ENCODE peak calls at places on chromosomes 4 and X, in four cellular contexts. H is tibial nerve, A is stomach, W is suprapubic skin. N is an unnamed sample.

GRCh38 chrX:121579016-121579760 is 531.8 kb downstream of the GLUD2 start:
- DNase-seq in H (no peak), W (no peak), A (no peak), N (no peak)

GRCh38 chr4:22850630-22851029 is 157.9 kb downstream of the GBA3 start:
- DNase-seq in H (no peak), W (no peak), A (no peak), N (no peak)

GRCh38 chrX:103831803-103832544 is at the start of gene RAB9B:
- DNase-seq in A (peak; percentile 31), W (peak; percentile 66), H (peak; percentile 36), N (peak; percentile 47)

GRCh38 chrX:15737188-15737956 is 698 bp upstream of the CA5B start:
- DNase-seq in H (no peak), A (no peak), W (no peak), N (no peak)

GRCh38 chr4:4470208-4470607 is 71.6 kb downstream of the STX18 start:
- DNase-seq in A (no peak), W (no peak), H (no peak), N (no peak)

GRCh38 chrX:45903781-45904201 is 641.4 kb downstream of the ZNF674 start:
- DNase-seq in A (no peak), W (no peak), H (no peak), N (no peak)

GRCh38 chr4:125283702-125284279 is 31.0 kb upstream of the FAT4 start:
- DNase-seq in H (no peak), A (no peak), W (no peak), N (no peak)

GRCh38 chr4:187209921-187210613 is 486.4 kb upstream of the FAT1 start:
- DNase-seq in W (no peak), A (no peak), H (no peak), N (no peak)

GRCh38 chrX:132842839-132843238 is 115.6 kb downstream of the HS6ST2 start:
- DNase-seq in W (no peak), A (no peak), H (no peak), N (no peak)

GRCh38 chrX:109596015-109596414 is 29.0 kb downstream of the KCNE5 start:
- DNase-seq in A (no peak), H (no peak), W (no peak), N (no peak)

GRCh38 chr4:123393696-123394095 is 2.9 kb upstream of the SPRY1 start:
- DNase-seq in H (no peak), W (no peak), A (no peak), N (no peak)

GRCh38 chr4:120819816-120820437 is 102.6 kb downstream of the PRDM5 start:
- DNase-seq in W (no peak), H (no peak), A (no peak), N (no peak)

GRCh38 chr4:13983189-13983790 is 355.8 kb upstream of the BOD1L1 start:
- DNase-seq in A (no peak), W (no peak), H (no peak), N (no peak)

DNA sequence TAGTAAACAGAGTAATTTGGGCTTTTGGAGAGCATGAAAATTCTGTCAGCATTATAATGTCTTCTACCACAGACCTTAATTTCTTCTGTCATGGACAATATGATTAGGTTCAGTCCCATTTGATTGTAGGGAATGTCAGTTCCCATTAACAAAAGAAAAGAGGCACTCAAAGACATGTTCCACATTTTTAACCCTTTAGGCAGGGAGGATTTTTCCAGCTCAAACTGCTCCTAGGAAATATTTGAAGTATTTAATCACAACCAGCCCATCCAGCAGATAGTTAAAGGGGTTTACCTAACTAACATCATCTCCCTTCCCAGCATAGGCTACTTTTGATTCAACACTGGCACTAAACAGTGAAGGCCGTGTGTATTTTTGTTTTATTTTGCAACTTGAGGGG is 256.1 kb downstream of the DHX15 start:
- DNase-seq in A (no peak), W (no peak), H (no peak), N (no peak)
- TF ChIP-seq POLR2A in A (no peak), W (no peak), H (no peak), N (no peak)

GRCh38 chrX:112731793-112732192 is 52.1 kb upstream of the LHFPL1 start:
- DNase-seq in H (no peak), A (no peak), W (no peak), N (no peak)
- TF ChIP-seq CTCF in H (no peak), A (no peak), W (no peak), N (peak; percentile 32)

DNA sequence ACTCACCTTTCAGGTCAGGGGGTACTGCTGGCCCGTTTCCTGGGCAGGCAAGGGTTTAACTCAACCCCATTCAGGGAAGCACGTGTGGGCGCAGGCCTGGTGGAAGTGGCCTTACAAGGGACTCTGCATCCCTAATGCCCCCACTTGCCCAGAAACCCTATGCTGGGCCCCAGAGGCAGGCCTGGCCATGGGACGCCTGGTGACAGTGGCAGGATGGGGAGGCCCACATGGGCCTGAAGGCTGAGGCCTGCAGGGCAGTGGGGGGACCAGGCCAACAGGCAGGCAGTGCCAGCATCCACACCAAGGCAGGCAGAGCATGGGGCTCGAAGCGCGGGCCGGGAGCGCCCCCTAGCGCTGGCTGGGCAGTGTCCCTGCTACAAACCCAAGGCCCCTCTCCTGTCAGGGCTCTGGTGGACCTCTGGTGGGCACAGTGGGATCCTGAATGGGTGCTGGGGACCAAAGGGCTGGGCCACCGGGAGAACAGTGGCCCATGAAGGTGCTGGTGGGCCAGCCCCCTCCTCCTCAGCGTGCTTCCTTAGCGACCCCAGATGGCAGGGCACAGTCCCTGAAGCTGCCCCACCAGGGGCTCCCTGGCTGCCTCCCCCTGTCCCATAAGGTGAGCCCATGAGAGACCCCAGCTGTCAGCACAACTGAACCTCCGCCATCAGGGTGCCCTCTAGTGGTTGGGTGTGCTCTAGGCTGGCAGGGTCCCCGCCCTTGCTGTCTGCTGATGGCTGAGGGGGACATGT is 16.8 kb downstream of the FGFR3 start:
- DNase-seq in A (peak; percentile 74), H (no peak), W (no peak), N (peak; percentile 76)
- TF ChIP-seq POLR2A in A (no peak), H (no peak), W (no peak), N (no peak)

GRCh38 chr4:164023214-164023613 is 528.7 kb downstream of the TMA16 start:
- DNase-seq in W (no peak), H (no peak), A (no peak), N (no peak)
- TF ChIP-seq CTCF in W (no peak), H (no peak), A (no peak), N (no peak)

GRCh38 chr4:40055873-40056721 is 553 bp upstream of the N4BP2 start:
- DNase-seq in A (peak; percentile 72), H (peak; percentile 46), W (peak; percentile 83), N (peak; percentile 84)
- TF ChIP-seq POLR2A in A (no peak), H (no peak), W (peak; percentile 56), N (peak; percentile 76)

GRCh38 chr4:175674219-175674618 is 137.8 kb downstream of the GPM6A start:
- DNase-seq in W (no peak), H (no peak), A (no peak), N (no peak)
- TF ChIP-seq CTCF in W (no peak), H (no peak), A (no peak), N (no peak)

GRCh38 chr4:112296949-112297483 is at the start of gene ALPK1:
- DNase-seq in W (no peak), H (no peak), A (no peak), N (no peak)
- TF ChIP-seq POLR2A in W (peak; percentile 68), H (peak; percentile 37), A (no peak), N (peak; percentile 63)

DNA sequence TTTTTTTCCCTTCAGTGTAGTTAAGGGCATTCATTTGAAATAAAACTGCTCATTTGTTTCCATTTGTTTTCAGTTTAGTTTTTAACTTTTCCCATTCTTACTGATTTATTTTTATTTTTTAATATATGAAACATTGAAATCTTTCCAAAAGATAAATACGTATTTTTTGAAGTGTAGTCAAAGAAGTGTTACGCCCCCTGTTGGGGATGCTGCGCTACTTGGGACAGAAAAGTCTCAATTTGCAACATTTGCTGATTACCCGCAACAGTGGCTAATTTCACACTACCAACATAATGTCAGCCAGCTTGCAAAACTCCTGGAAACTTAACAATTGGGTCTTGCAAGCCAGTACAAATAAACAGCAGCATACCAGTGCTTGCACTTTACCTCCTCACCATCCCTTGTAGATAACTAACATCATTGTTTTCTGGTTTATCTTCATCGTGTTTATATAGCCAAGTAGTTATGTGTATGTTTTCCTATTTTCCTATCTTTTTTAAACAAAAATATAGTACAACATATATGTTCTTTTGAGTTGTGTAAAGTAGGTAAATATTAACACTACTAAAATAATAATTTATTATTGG is 158.6 kb downstream of the STPG2 start:
- DNase-seq in W (no peak), H (no peak), A (no peak), N (no peak)
- TF ChIP-seq CTCF in W (no peak), H (no peak), A (no peak), N (no peak)

N was measured in right lobe of liver.